ENCODE peak calls at places on chromosomes 12 and 14, in seven cellular contexts. G, C, H, L, Z, X and D are unnamed samples.

GRCh38 chr14:61994589-61994988 is 232.4 kb downstream of the SNAPC1 start:
- DNase-seq in G (no peak), C (no peak), H (no peak), L (no peak), Z (no peak), X (no peak), D (no peak)

GRCh38 chr12:76920182-76921014 is 41.6 kb upstream of the CSRP2 start:
- DNase-seq in G (no peak), C (no peak), H (no peak), L (no peak), Z (no peak), X (no peak), D (no peak)

GRCh38 chr14:74015965-74016364 is 3.1 kb downstream of the ENTPD5 start:
- DNase-seq in G (no peak), C (no peak), H (no peak), L (no peak), Z (no peak), X (no peak), D (no peak)

GRCh38 chr12:100574262-100575074 is 984 bp downstream of the GAS2L3 start:
- DNase-seq in G (no peak), C (no peak), H (no peak), L (peak; percentile 38), Z (peak; percentile 57), X (peak; percentile 24), D (peak; percentile 16)

GRCh38 chr12:68623984-68624383 is 13.3 kb downstream of the RAP1B start:
- DNase-seq in G (no peak), C (no peak), H (no peak), L (peak; percentile 66), Z (peak; percentile 85), X (no peak), D (no peak)

GRCh38 chr12:47900480-47901129 is 4.2 kb downstream of the VDR start:
- DNase-seq in G (no peak), C (no peak), H (no peak), L (peak; percentile 21), Z (no peak), X (peak; percentile 71), D (no peak)

GRCh38 chr12:12896261-12896660 is 4.9 kb downstream of the GPRC5A start:
- DNase-seq in G (no peak), C (no peak), H (no peak), L (peak; percentile 46), Z (peak; percentile 82), X (no peak), D (no peak)

GRCh38 chr14:89740241-89740640 is 214.3 kb downstream of the EFCAB11 start:
- DNase-seq in G (no peak), C (no peak), H (no peak), L (no peak), Z (no peak), X (no peak), D (no peak)

GRCh38 chr14:67514650-67515385 is 18.3 kb upstream of the PLEKHH1 start:
- DNase-seq in G (peak; percentile 17), C (peak; percentile 39), H (no peak), L (peak; percentile 78), Z (peak; percentile 66), X (peak; percentile 66), D (peak; percentile 42)